ENCODE peak calls at places on chromosome 18, in six cellular contexts. Y is WTC11, L is H9, M is right lobe of liver, F is foreskin keratinocyte, I is astrocyte of the cerebellum. E is an unnamed sample.

GRCh38 chr18:58552057-58552461 is 76.8 kb downstream of the ALPK2 start:
- DNase-seq in F (peak), I (no peak), Y (no peak), L (no peak), M (no peak), E (no peak)

GRCh38 chr18:33355756-33356155 is 84.8 kb downstream of the CCDC178 start:
- DNase-seq in F (no peak), Y (no peak), I (no peak), L (no peak), M (no peak), E (no peak)

GRCh38 chr18:75244336-75244735 is 33.7 kb downstream of the TSHZ1 start:
- DNase-seq in F (no peak), M (no peak), L (peak), Y (peak), I (no peak), E (no peak)

GRCh38 chr18:13465476-13465875 is 246.9 kb downstream of the LDLRAD4 start:
- DNase-seq in Y (no peak), I (no peak), F (no peak), M (no peak), L (no peak), E (no peak)

GRCh38 chr18:79506191-79507075 is 110.7 kb downstream of the NFATC1 start:
- DNase-seq in F (no peak), I (no peak), Y (no peak), M (peak), L (no peak), E (peak)

GRCh38 chr18:9081940-9082339 is 20.6 kb upstream of the NDUFV2 start:
- DNase-seq in F (no peak), Y (no peak), I (no peak), L (no peak), M (no peak), E (no peak)

GRCh38 chr18:77177009-77177408 is 44.4 kb upstream of the MBP start:
- DNase-seq in I (peak), L (no peak), F (peak), M (no peak), Y (no peak), E (no peak)

GRCh38 chr18:37805773-37806380 is 240.3 kb upstream of the CELF4 start:
- DNase-seq in Y (no peak), I (no peak), M (no peak), L (no peak), F (no peak), E (no peak)

DNA sequence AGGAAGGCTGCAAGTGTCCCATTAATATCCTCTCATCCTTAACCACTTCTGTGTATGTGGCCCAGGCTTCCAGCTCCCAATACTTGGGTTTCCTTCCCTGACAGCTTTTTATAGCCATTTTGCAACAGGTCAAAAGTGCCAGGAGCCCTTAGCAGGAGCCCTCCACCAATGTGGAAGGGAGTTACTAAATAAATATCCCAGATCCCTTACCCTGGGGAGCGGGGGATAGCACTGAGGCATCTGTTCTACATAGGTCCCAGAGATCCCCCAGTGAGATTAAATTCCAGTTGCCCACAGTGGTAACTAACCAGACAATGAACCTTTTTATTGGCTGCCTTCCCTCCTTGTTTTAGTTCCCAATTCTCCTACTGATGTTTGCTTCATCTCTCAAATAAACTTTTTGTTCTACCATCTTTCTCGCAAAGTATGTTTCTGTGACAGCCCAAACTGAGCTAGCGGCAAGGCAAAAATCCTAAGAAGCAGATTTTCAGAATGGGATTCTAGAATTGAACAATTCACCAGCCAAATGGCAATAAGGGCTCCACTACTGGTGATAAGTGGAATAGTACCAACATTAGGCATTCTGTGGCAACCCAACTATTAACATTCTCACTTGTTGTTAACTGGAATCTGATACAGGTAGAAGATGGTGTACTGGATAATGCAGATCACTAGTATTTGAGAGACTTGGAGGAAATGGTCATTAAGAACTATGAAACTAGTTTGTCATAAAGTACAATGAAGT is 83.9 kb upstream of the MAPRE2 start:
- DNase-seq in L (no peak), Y (no peak), F (no peak), I (no peak), M (no peak), E (no peak)
- TF ChIP-seq CTCF in L (no peak), Y (no peak), F (no peak), I (peak), M (no peak), E (no peak)

GRCh38 chr18:3186678-3187658 is 32.8 kb downstream of the MYOM1 start:
- DNase-seq in F (no peak), M (no peak), Y (no peak), I (no peak), L (no peak), E (no peak)
- TF ChIP-seq CTCF in F (no peak), M (no peak), Y (no peak), I (no peak), L (no peak), E (peak)

DNA sequence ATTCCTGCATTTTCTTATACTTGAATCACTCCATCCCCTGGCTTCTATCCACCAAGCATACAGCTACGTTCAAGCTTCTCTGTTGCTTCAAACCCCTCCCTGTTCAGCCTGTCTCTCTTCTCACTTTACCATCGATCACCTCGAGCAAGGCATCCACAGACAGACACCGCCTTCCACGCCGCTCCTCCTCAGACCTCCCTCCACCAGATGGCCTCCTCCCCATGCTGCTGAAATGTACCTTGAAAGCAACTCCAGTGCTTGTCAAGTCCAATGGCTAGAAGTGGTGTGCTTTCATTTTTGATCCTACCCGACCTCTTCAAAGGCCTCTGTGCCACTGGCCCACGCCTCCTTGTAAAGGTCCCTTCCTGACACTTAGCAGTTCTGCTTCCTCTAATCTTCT is 131.3 kb upstream of the ACAA2 start:
- DNase-seq in Y (peak), L (peak), I (no peak), M (no peak), F (no peak), E (no peak)
- TF ChIP-seq CTCF in Y (no peak), L (peak), I (peak), M (peak), F (no peak), E (no peak)

DNA sequence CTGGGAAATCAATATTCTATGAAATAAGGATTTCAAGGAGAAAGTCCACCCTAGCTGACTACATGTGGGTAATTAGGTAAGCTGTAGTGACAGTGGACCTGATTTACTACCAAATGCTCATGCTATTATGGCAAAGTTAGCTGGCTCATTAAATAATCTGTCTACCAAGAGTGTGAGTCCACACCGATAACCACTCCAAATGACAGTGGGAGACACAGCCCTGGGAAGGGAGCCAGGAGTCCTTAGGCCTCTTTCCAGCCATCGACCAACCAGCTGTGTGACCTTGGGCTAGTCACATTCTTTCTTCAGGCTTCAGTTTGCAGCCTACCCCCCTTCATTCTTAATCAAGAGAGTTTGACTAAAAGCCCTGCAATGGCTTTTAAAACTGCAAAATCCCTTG is 45.7 kb upstream of the SLC14A2 start:
- DNase-seq in M (no peak), F (no peak), I (no peak), Y (no peak), L (no peak), E (no peak)
- TF ChIP-seq CTCF in M (no peak), F (no peak), I (no peak), Y (no peak), L (no peak), E (no peak)

DNA sequence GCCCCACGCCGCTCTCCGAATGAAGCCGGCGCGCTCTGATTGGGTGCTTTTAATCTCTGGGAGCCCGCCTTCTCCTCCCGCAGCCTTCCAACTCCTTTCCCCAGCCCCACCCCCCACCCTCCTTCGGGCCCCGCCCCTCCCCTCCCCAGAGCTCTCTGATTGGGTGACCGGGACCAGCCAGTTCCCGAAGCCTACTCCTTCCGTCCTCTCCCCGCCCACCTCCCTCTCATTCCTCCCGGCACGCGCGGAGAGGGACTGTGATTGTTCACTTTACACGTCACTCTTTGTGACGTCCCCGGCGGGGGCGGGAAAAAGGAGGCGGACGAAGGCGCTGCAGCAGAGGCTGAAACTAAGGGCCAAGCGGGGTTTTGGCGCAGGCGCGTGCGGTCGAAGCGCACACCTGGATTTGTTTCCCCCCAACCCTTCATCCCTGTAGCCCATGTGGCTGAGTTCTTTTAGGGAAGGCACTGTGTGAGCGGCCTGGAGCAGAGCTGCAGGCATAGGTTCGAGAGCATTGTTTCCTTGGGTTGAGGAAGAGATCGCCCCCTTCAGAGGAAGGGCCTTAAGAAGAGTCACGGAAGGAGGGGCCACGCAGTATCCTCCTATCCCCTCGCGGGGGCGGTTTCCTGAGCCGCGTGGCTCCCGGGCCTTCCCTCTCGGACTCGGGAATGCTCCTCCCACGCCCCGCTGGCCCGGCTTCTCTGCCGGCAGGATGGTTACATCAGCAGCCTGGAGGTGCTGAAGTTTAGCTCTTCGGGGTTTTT is at the start of gene MEX3C:
- DNase-seq in F (peak), M (peak), I (peak), L (peak), Y (peak), E (peak)
- TF ChIP-seq CTCF in F (peak), M (peak), I (peak), L (peak), Y (no peak), E (peak)

GRCh38 chr18:63824220-63824525 is 49.0 kb downstream of the SERPINB7 start:
- DNase-seq in Y (no peak), M (no peak), F (no peak), I (no peak), L (no peak), E (no peak)
- TF ChIP-seq CTCF in Y (peak), M (no peak), F (no peak), I (no peak), L (peak), E (no peak)

GRCh38 chr18:48106498-48106897 is 176.0 kb upstream of the SMAD2 start:
- DNase-seq in Y (no peak), I (no peak), M (no peak), L (no peak), F (no peak), E (no peak)

GRCh38 chr18:48108136-48108535 is 177.7 kb upstream of the SMAD2 start:
- DNase-seq in M (no peak), Y (no peak), F (no peak), I (no peak), L (no peak), E (no peak)

GRCh38 chr18:48104703-48105102 is 174.2 kb upstream of the SMAD2 start:
- DNase-seq in I (no peak), L (no peak), Y (no peak), M (no peak), F (no peak), E (no peak)

GRCh38 chr18:48106976-48107781 is 176.7 kb upstream of the SMAD2 start:
- DNase-seq in I (no peak), L (peak), Y (no peak), M (no peak), F (no peak), E (no peak)

GRCh38 chr18:48105317-48105716 is 174.9 kb upstream of the SMAD2 start:
- DNase-seq in Y (no peak), L (no peak), M (no peak), F (no peak), I (no peak), E (no peak)
- TF ChIP-seq CTCF in Y (no peak), L (peak), M (no peak), F (peak), I (no peak), E (no peak)

DNA sequence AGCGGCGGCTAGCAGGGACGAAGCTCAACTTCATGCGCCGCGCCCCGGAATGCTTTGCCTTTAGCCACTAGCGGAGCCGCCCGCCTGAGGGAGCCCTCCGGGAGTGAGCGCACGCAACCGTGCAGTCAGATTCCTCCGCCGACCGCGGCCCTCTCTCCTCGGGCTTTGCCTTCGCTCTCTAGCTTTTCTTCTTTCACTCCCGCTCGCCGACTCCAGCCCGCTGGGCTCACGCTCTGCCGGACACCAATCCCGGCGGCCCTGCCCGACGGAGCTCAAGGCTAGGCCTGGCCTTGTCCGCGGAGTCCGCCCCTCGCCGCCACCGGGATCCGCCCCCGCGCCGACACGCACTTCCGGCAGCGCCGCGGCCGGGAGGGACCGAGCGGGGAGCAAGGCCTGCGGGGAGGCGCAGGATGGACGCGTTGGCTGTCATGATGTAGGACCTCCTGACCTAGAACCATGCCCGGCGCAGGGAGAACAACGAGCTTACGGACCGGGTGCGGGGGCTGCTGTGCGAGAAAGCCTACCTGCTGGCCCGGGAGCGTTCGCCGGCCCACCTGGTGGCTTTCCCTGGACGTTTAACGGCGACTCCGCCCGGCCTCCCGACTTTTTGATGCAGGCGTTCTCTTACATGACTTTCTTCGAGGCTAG is 40.8 kb upstream of the AKAIN1 start:
- DNase-seq in F (peak), M (peak), L (peak), I (peak), Y (peak), E (peak)
- TF ChIP-seq CTCF in F (peak), M (peak), L (peak), I (peak), Y (no peak), E (peak)